ENCODE peak calls at places on chromosomes 3 and 15, in five cellular contexts. O, G, K, Z and A are unnamed samples.
A peak's percentile ranks its signal among the peaks of the same experiment; 100 is the strongest.

GRCh38 chr15:42010434-42010833 is 10.4 kb downstream of the PLA2G4E start:
- DNase-seq in O (no peak), G (no peak), K (no peak), Z (no peak), A (no peak)

GRCh38 chr3:135163701-135164100 is 368.6 kb downstream of the EPHB1 start:
- DNase-seq in O (no peak), G (no peak), K (no peak), Z (no peak), A (no peak)

GRCh38 chr15:69414702-69415161 is 583 bp downstream of the KIF23 start:
- DNase-seq in O (peak; percentile 53), G (peak; percentile 95), K (peak; percentile 20), Z (peak; percentile 90), A (peak; percentile 24)

GRCh38 chr3:69182588-69183299 is 60.3 kb upstream of the LMOD3 start:
- DNase-seq in O (no peak), G (peak; percentile 72), K (no peak), Z (peak; percentile 85), A (no peak)

GRCh38 chr15:30984542-30984941 is 6.9 kb downstream of the MTMR10 start:
- DNase-seq in O (no peak), G (no peak), K (no peak), Z (no peak), A (no peak)

GRCh38 chr3:101074518-101074917 is 81.3 kb upstream of the ABI3BP start:
- DNase-seq in O (no peak), G (no peak), K (no peak), Z (peak; percentile 1), A (no peak)

GRCh38 chr3:136909187-136909586 is 47.2 kb downstream of the NCK1 start:
- DNase-seq in O (no peak), G (no peak), K (no peak), Z (no peak), A (no peak)

GRCh38 chr15:51108933-51109550 is 14.3 kb upstream of the TNFAIP8L3 start:
- DNase-seq in O (no peak), G (peak; percentile 91), K (no peak), Z (peak; percentile 95), A (no peak)

GRCh38 chr3:162525052-162525451 is 1028.4 kb downstream of the OTOL1 start:
- DNase-seq in O (no peak), G (peak; percentile 99), K (peak; percentile 8), Z (peak; percentile 87), A (no peak)

GRCh38 chr15:59062985-59063384 is 42.0 kb upstream of the CCNB2 start:
- DNase-seq in O (no peak), G (no peak), K (no peak), Z (no peak), A (no peak)

GRCh38 chr3:65732060-65732933 is 306.4 kb downstream of the MAGI1 start:
- DNase-seq in O (peak; percentile 38), G (peak; percentile 61), K (no peak), Z (peak; percentile 76), A (no peak)

GRCh38 chr3:9934235-9934621 is 594 bp downstream of the CRELD1 start:
- DNase-seq in O (no peak), G (no peak), K (no peak), Z (no peak), A (no peak)

GRCh38 chr3:10930641-10931040 is 61.9 kb upstream of the SLC6A1 start:
- DNase-seq in O (no peak), G (no peak), K (no peak), Z (no peak), A (no peak)

GRCh38 chr15:60035344-60035743 is 31.2 kb downstream of the FOXB1 start:
- DNase-seq in O (no peak), G (no peak), K (no peak), Z (no peak), A (no peak)

GRCh38 chr15:40894689-40895308 is 549 bp downstream of the VPS18 start:
- DNase-seq in O (peak; percentile 67), G (peak; percentile 70), K (peak; percentile 53), Z (peak; percentile 68), A (peak; percentile 44)

GRCh38 chr3:176919836-176920760 is 277.2 kb downstream of the TBL1XR1 start:
- DNase-seq in O (no peak), G (peak; percentile 5), K (no peak), Z (peak; percentile 74), A (no peak)

GRCh38 chr3:112984485-112984884 is 6.3 kb upstream of the GTPBP8 start:
- DNase-seq in O (no peak), G (no peak), K (peak; percentile 31), Z (no peak), A (no peak)

GRCh38 chr3:59006791-59007517 is 42.9 kb downstream of the CFAP20DC start:
- DNase-seq in O (no peak), G (peak; percentile 54), K (no peak), Z (peak; percentile 69), A (no peak)

GRCh38 chr3:38648659-38649499 is 608 bp downstream of the SCN5A start:
- DNase-seq in O (no peak), G (no peak), K (no peak), Z (no peak), A (no peak)

GRCh38 chr3:18531662-18532061 is 106.5 kb upstream of the SATB1 start:
- DNase-seq in O (no peak), G (no peak), K (no peak), Z (no peak), A (no peak)

GRCh38 chr3:70849911-70850699 is 537.7 kb upstream of the MDFIC2 start:
- DNase-seq in O (no peak), G (peak; percentile 92), K (no peak), Z (peak; percentile 90), A (no peak)

GRCh38 chr3:32238027-32238815 is at the start of gene CMTM8:
- DNase-seq in O (peak; percentile 73), G (no peak), K (peak; percentile 76), Z (peak; percentile 37), A (peak; percentile 53)

GRCh38 chr15:48996276-48996675 is 32.6 kb upstream of the SHC4 start:
- DNase-seq in O (no peak), G (peak; percentile 52), K (no peak), Z (peak; percentile 33), A (no peak)

GRCh38 chr3:128324911-128325592 is 141.6 kb downstream of the DNAJB8 start:
- DNase-seq in O (no peak), G (no peak), K (no peak), Z (no peak), A (no peak)

GRCh38 chr3:55282994-55283393 is 204.1 kb downstream of the WNT5A start:
- DNase-seq in O (no peak), G (no peak), K (no peak), Z (no peak), A (no peak)

GRCh38 chr15:95556225-95556624 is 774.3 kb upstream of the NR2F2 start:
- DNase-seq in O (no peak), G (no peak), K (no peak), Z (peak; percentile 46), A (no peak)

GRCh38 chr15:96402403-96402802 is 71.9 kb downstream of the NR2F2 start:
- DNase-seq in O (no peak), G (no peak), K (no peak), Z (no peak), A (no peak)

GRCh38 chr15:67089218-67090193 is 24.1 kb downstream of the SMAD3 start:
- DNase-seq in O (no peak), G (no peak), K (no peak), Z (peak; percentile 76), A (no peak)

GRCh38 chr15:48250640-48251076 is 44.6 kb downstream of the SLC12A1 start:
- DNase-seq in O (peak; percentile 47), G (peak; percentile 85), K (peak; percentile 12), Z (peak; percentile 82), A (no peak)

GRCh38 chr3:185823280-185824044 is 1.4 kb downstream of the IGF2BP2 start:
- DNase-seq in O (peak; percentile 43), G (peak; percentile 61), K (peak; percentile 53), Z (no peak), A (peak; percentile 44)

GRCh38 chr3:122993573-122993972 is 34.0 kb downstream of the SEMA5B start:
- DNase-seq in O (no peak), G (no peak), K (no peak), Z (no peak), A (no peak)

GRCh38 chr3:191217331-191217730 is 18.3 kb downstream of the OSTN start:
- DNase-seq in O (no peak), G (peak; percentile 38), K (no peak), Z (no peak), A (no peak)

GRCh38 chr15:39427705-39428104 is 153.2 kb upstream of the THBS1 start:
- DNase-seq in O (no peak), G (peak; percentile 31), K (no peak), Z (no peak), A (no peak)

GRCh38 chr15:41607033-41607432 is 48.0 kb downstream of the TYRO3 start:
- DNase-seq in O (no peak), G (peak; percentile 96), K (no peak), Z (peak; percentile 89), A (no peak)

DNA sequence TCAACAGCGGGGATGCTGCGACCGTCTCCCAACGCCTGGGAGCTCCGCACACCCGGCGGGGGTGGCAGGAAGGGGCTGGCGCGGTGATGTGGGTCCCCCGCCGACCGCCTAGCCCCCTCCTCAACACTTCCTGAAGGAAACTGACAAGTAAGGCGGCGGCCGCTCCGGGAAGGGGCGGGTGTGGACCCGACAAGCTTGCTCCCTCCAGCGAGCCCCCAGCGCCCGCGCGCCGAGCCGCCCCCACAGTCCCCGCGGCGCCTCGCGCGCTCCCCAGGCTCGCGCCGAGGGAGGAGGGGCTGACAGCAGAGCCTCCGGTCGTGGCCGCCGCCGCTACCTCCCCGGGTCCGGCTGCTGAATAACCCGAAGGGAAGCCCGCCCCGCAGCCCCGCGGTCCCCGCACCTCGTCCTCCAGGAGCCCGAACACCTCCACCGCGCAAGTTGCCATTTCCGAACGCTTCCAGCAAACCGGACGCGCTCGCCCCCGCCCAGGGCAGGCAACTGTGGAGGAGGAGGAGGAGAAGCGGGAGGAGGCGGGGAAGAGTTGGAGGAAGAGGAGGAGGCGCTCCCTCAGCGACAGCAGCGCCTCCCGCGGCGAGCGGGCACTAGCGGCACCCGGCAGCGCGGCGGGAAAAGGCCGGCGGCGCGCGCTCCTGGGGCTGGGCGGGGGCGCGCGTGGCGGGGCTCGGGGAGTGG is at the start of gene NEDD4:
- DNase-seq in O (peak; percentile 80), G (peak; percentile 82), K (peak; percentile 82), Z (peak; percentile 85), A (peak; percentile 70)
- TF ChIP-seq CTCF in O (peak; percentile 25), G (peak; percentile 45), K (peak; percentile 40), Z (peak; percentile 46), A (peak; percentile 62)

GRCh38 chr3:87900061-87900460 is 158.7 kb downstream of the CGGBP1 start:
- DNase-seq in O (no peak), G (no peak), K (no peak), Z (no peak), A (no peak)
- TF ChIP-seq CTCF in O (no peak), G (peak; percentile 23), K (peak; percentile 23), Z (no peak), A (peak; percentile 26)

DNA sequence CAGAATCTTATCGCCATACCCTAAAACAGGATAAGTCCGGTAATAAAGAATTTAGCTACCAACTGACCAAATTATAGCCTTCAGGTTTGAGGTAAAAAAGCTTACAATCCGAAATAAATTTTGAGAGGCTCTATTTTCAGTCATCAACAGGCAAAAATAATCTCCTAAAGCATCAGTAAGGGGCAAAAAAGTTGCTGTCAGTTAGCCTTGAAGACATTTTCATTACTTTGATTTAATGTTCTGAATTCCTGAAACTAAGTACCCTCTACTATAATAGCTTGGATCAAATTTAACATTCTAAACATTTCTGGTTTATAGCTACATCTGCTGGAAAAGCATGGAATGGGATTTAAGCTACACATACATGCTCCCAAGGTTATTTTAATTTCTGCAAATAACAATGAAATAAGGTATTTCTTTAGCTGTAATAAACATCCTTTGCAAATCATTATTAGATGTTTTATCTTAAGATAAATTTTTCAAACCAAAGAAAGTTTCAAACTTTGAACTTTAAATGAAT is 245.5 kb downstream of the ULK4 start:
- DNase-seq in O (no peak), G (peak; percentile 37), K (no peak), Z (peak; percentile 55), A (no peak)
- TF ChIP-seq CTCF in O (no peak), G (peak; percentile 72), K (peak; percentile 36), Z (peak; percentile 58), A (peak; percentile 33)

GRCh38 chr15:74240002-74240568 is 4.0 kb downstream of the CCDC33 start:
- DNase-seq in O (peak; percentile 32), G (peak; percentile 77), K (peak; percentile 88), Z (peak; percentile 79), A (no peak)
- TF ChIP-seq CTCF in O (no peak), G (peak; percentile 54), K (peak; percentile 43), Z (peak; percentile 56), A (no peak)